ENCODE peak calls at places on chromosomes 5 and 9, in nine cellular contexts. V is PC-9, K is WERI-Rb-1, Z is cardiac fibroblast, E is choroid plexus epithelial cell, Q is AG09309, T is ovary, G is body of pancreas, O is fibroblast of pulmonary artery. B is an unnamed sample.

GRCh38 chr5:114363837-114364236 is 2.0 kb downstream of the KCNN2 start:
- DNase-seq in Q (no peak), O (no peak), E (no peak), K (no peak), T (no peak), G (no peak), Z (no peak), V (no peak), B (no peak)

GRCh38 chr5:57422341-57422740 is 60.3 kb downstream of the ACTBL2 start:
- DNase-seq in Q (no peak), T (no peak), V (no peak), Z (no peak), O (no peak), G (no peak), E (no peak), K (no peak), B (no peak)

GRCh38 chr9:82332018-82332773 is 343.6 kb downstream of the SPATA31D1 start:
- DNase-seq in G (no peak), T (no peak), K (no peak), Q (peak), V (peak), O (peak), Z (peak), E (peak), B (no peak)

GRCh38 chr5:132471006-132471907 is 19.3 kb downstream of the IRF1 start:
- DNase-seq in O (no peak), E (no peak), T (no peak), K (no peak), Q (no peak), V (no peak), Z (no peak), G (peak), B (peak)

GRCh38 chr9:36284226-36284625 is 26.0 kb upstream of the GNE start:
- DNase-seq in Z (no peak), E (no peak), O (no peak), V (peak), Q (no peak), T (no peak), K (no peak), G (no peak), B (no peak)

GRCh38 chr9:89696780-89697179 is 92.0 kb downstream of the GADD45G start:
- DNase-seq in Q (no peak), V (no peak), G (no peak), O (no peak), E (no peak), Z (no peak), T (no peak), K (no peak), B (no peak)

GRCh38 chr9:88726803-88727202 is 191.8 kb downstream of the NXNL2 start:
- DNase-seq in K (no peak), Z (no peak), E (no peak), Q (no peak), V (no peak), T (no peak), O (no peak), G (no peak), B (no peak)

GRCh38 chr5:138186002-138186447 is 7.1 kb downstream of the KIF20A start:
- DNase-seq in O (no peak), K (no peak), V (no peak), T (no peak), Q (no peak), G (no peak), Z (no peak), E (no peak), B (no peak)

GRCh38 chr5:41193462-41194166 is 19.7 kb downstream of the C6 start:
- DNase-seq in G (peak), Q (no peak), E (peak), O (peak), K (no peak), Z (peak), T (peak), V (no peak), B (peak)

GRCh38 chr9:3740690-3741419 is 215.1 kb upstream of the RFX3 start:
- DNase-seq in V (peak), E (no peak), Z (no peak), Q (no peak), G (no peak), O (no peak), K (no peak), T (no peak), B (no peak)

GRCh38 chr5:91562922-91563321 is 179.8 kb upstream of the ARRDC3 start:
- DNase-seq in O (no peak), E (no peak), G (no peak), K (peak), V (no peak), Q (no peak), Z (no peak), T (no peak), B (no peak)

GRCh38 chr9:1759901-1760300 is 255.2 kb upstream of the SMARCA2 start:
- DNase-seq in O (no peak), E (no peak), G (no peak), V (peak), K (no peak), Q (no peak), Z (no peak), T (no peak), B (no peak)

GRCh38 chr5:123204224-123204623 is 115.2 kb downstream of the PRDM6 start:
- DNase-seq in T (no peak), Q (no peak), K (no peak), G (no peak), E (no peak), O (no peak), V (no peak), Z (no peak), B (no peak)

GRCh38 chr5:61919920-61920319 is 386.1 kb upstream of the KIF2A start:
- DNase-seq in Q (no peak), T (no peak), K (no peak), G (peak), O (no peak), Z (no peak), E (peak), V (peak), B (no peak)

GRCh38 chr9:34628656-34629491 is at the start of gene ARID3C:
- DNase-seq in K (peak), Z (no peak), Q (no peak), T (no peak), V (no peak), G (peak), O (no peak), E (no peak), B (no peak)

GRCh38 chr9:88534456-88535225 is at the start of gene NXNL2:
- DNase-seq in T (peak), V (peak), G (peak), Z (peak), O (peak), K (peak), Q (no peak), E (peak), B (peak)

GRCh38 chr5:173715607-173716006 is 99.2 kb upstream of the BOD1 start:
- DNase-seq in O (no peak), E (peak), Q (no peak), G (no peak), V (no peak), T (no peak), Z (no peak), K (no peak), B (no peak)

GRCh38 chr9:18778846-18779245 is 254.2 kb downstream of the SAXO1 start:
- DNase-seq in Z (peak), V (no peak), O (peak), Q (no peak), T (no peak), E (no peak), G (no peak), K (no peak), B (no peak)

GRCh38 chr9:104992696-104993095 is 64.7 kb upstream of the ABCA1 start:
- DNase-seq in E (peak), V (no peak), Z (peak), G (no peak), K (no peak), T (no peak), Q (no peak), O (peak), B (no peak)

GRCh38 chr5:7494446-7495132 is 98.7 kb downstream of the ADCY2 start:
- DNase-seq in K (peak), G (no peak), Z (no peak), O (no peak), Q (no peak), E (no peak), V (no peak), T (peak), B (no peak)

GRCh38 chr9:119839888-119840287 is 470.7 kb upstream of the BRINP1 start:
- DNase-seq in O (no peak), Q (no peak), G (no peak), K (no peak), E (no peak), Z (no peak), V (no peak), T (no peak), B (no peak)

GRCh38 chr5:131148835-131149234 is 16.2 kb downstream of the HINT1 start:
- DNase-seq in O (no peak), K (no peak), T (no peak), E (no peak), Z (no peak), G (no peak), V (no peak), Q (no peak), B (no peak)

GRCh38 chr9:109150925-109151547 is 16.0 kb downstream of the FRRS1L start:
- DNase-seq in Q (no peak), E (no peak), V (no peak), T (no peak), Z (no peak), K (no peak), G (peak), O (no peak), B (no peak)

GRCh38 chr9:21516796-21517195 is 34.7 kb upstream of the IFNE start:
- DNase-seq in T (no peak), Z (no peak), O (no peak), K (no peak), V (no peak), E (no peak), G (no peak), Q (no peak), B (no peak)

GRCh38 chr9:135303865-135304499 is 175.6 kb upstream of the PPP1R26 start:
- DNase-seq in E (no peak), V (no peak), Z (no peak), Q (no peak), O (no peak), T (no peak), G (no peak), K (no peak), B (no peak)

GRCh38 chr9:134434896-134435506 is 108.7 kb downstream of the RXRA start:
- DNase-seq in Q (peak), K (no peak), E (peak), V (no peak), Z (peak), O (peak), G (peak), T (peak), B (peak)

GRCh38 chr9:82223442-82223841 is 234.9 kb downstream of the SPATA31D1 start:
- DNase-seq in O (peak), K (no peak), E (peak), Z (peak), G (no peak), V (no peak), Q (peak), T (no peak), B (no peak)

GRCh38 chr5:112738180-112738560 is 485 bp downstream of the APC start:
- DNase-seq in E (peak), T (no peak), G (no peak), Q (no peak), V (no peak), O (no peak), K (no peak), Z (peak), B (no peak)

GRCh38 chr9:122379340-122379739 is 8.5 kb downstream of the PTGS1 start:
- DNase-seq in T (no peak), G (no peak), K (peak), Z (no peak), O (no peak), E (no peak), Q (no peak), V (no peak), B (no peak)

GRCh38 chr9:32378993-32379729 is 5.3 kb upstream of the ACO1 start:
- DNase-seq in Q (peak), E (peak), V (peak), Z (peak), O (peak), G (peak), K (peak), T (peak), B (no peak)

GRCh38 chr5:38453506-38453905 is 102.9 kb downstream of the LIFR start:
- DNase-seq in V (no peak), E (no peak), K (no peak), Q (no peak), T (no peak), O (no peak), Z (no peak), G (no peak), B (no peak)

GRCh38 chr9:90007516-90008430 is 403.0 kb downstream of the GADD45G start:
- DNase-seq in Q (peak), O (peak), V (no peak), G (no peak), E (peak), Z (peak), T (no peak), K (no peak), B (no peak)

GRCh38 chr5:19771174-19771835 is 216.7 kb downstream of the CDH18 start:
- DNase-seq in T (no peak), G (no peak), O (peak), V (no peak), Q (no peak), Z (peak), K (no peak), E (peak), B (no peak)

GRCh38 chr5:39364367-39364766 is at the start of gene C9:
- DNase-seq in O (no peak), Q (no peak), K (no peak), V (peak), Z (no peak), G (no peak), E (no peak), T (no peak), B (no peak)

GRCh38 chr5:67493676-67494075 is 297.1 kb upstream of the CD180 start:
- DNase-seq in T (no peak), V (no peak), Q (no peak), O (peak), G (peak), E (peak), K (peak), Z (peak), B (no peak)

GRCh38 chr5:130871346-130872086 is 293.5 kb downstream of the HINT1 start:
- DNase-seq in Q (peak), T (no peak), K (peak), G (peak), Z (peak), E (peak), V (no peak), O (peak), B (no peak)

GRCh38 chr5:145243016-145243415 is 592.1 kb downstream of the PRELID2 start:
- DNase-seq in K (no peak), T (no peak), G (no peak), Z (no peak), E (no peak), V (no peak), O (no peak), Q (no peak), B (no peak)

GRCh38 chr5:132009706-132010405 is 1.6 kb downstream of the ACSL6 start:
- DNase-seq in O (no peak), V (no peak), T (peak), K (peak), Q (no peak), Z (no peak), E (no peak), G (no peak), B (peak)

GRCh38 chr5:32678472-32678871 is 32.6 kb upstream of the NPR3 start:
- DNase-seq in V (no peak), K (no peak), E (no peak), Z (no peak), T (no peak), Q (no peak), G (no peak), O (no peak), B (no peak)
- H3K4me3 ChIP-seq in V (no peak), K (no peak), E (no peak), Z (no peak), T (no peak), Q (no peak), G (no peak), O (no peak), B (no peak)

DNA sequence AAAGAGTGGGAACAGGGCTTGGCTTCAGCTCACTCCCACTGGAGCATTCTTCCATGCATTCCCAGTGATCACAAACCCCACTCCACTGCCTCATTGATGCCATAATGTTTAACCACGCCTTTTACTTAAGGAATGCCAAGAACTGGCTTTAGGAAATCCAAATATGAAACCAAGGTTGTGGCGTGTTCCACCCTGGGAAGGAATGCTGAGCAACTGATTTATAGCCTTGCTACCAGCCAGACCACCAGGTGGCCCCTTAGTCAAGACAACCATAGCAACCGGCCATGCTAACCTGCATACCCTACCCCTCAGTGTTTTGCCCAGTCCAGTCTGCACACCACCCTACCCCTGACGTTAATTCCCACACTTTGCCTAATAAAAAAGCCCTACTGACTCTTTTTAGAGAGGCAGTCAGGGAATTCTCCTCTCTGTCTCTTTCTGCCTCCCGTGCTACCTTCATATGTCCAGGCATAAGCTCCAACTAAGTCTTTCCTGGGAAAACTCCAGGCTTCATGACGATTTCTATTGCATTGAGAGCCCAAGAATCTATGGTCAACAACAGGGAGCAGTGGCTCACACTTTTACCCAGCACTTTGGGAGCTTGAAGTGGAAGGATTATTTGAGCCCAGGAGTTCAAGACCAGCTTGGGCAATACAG is 27.0 kb upstream of the PRRC2B start:
- DNase-seq in O (peak), V (peak), E (peak), G (peak), Z (peak), K (peak), Q (peak), T (peak), B (no peak)
- TF ChIP-seq CTCF in O (peak), V (no peak), E (peak), G (no peak), Z (peak), K (peak), Q (peak), T (no peak), B (no peak)

GRCh38 chr9:112348993-112349333 is 15.5 kb upstream of the PTBP3 start:
- DNase-seq in E (no peak), K (no peak), G (no peak), V (no peak), Z (no peak), Q (no peak), T (no peak), O (no peak), B (no peak)
- H3K4me3 ChIP-seq in E (peak), K (peak), G (no peak), V (no peak), Z (peak), Q (no peak), T (peak), O (peak), B (peak)

GRCh38 chr9:126773004-126773607 is 31.7 kb upstream of the ZBTB43 start:
- DNase-seq in T (no peak), O (peak), K (peak), G (no peak), Z (peak), Q (no peak), V (no peak), E (peak), B (no peak)
- TF ChIP-seq CTCF in T (no peak), O (peak), K (peak), G (no peak), Z (peak), Q (peak), V (peak), E (peak), B (peak)

GRCh38 chr5:143313298-143313852 is 90.1 kb downstream of the NR3C1 start:
- DNase-seq in V (no peak), K (no peak), Z (no peak), T (no peak), G (no peak), O (no peak), Q (no peak), E (no peak), B (no peak)
- H3K4me3 ChIP-seq in V (no peak), K (no peak), Z (no peak), T (no peak), G (no peak), O (no peak), Q (no peak), E (no peak), B (no peak)

DNA sequence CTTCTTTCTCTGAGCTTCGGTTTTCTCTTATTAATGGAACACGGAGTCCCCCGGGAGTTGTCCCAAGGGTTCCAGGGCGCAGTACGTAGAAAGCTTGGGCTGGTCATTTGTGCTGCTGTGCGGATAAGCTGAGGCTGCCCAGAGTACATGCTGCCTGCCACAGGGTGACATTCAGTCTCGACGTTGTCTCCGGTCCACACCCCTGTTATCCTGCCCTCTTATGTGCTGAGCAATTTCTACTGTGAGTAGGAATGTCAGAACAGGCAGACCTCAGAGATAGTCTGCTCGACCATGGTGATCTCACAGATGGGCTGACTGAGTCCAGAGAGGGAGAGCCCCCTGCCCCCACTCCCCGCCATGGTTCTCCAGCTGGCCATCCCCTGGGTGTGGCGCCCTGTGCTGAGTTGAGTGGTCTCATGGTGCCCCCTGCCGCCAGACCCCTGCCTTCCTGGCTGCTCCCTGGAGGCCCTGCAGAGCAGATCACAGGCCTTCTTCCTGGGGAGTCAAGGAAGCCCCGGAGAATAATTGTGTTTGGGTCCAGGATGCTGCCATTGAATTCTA is 124.0 kb downstream of the RGS3 start:
- DNase-seq in K (peak), T (peak), Z (peak), O (peak), G (peak), Q (no peak), V (peak), E (peak), B (peak)
- TF ChIP-seq CTCF in K (peak), T (peak), Z (peak), O (peak), G (no peak), Q (no peak), V (no peak), E (peak), B (peak)

GRCh38 chr5:141101059-141101458 is 786 bp downstream of the PCDHB3 start:
- DNase-seq in Z (no peak), G (no peak), K (no peak), O (no peak), E (no peak), Q (no peak), T (no peak), V (no peak), B (no peak)

GRCh38 chr5:141094481-141095262 is at the start of gene PCDHB2:
- DNase-seq in V (no peak), G (peak), Z (peak), E (peak), T (peak), Q (peak), O (peak), K (peak), B (no peak)

GRCh38 chr5:141100243-141100805 is at the start of gene PCDHB3:
- DNase-seq in E (peak), O (peak), Z (no peak), T (peak), Q (peak), G (peak), K (no peak), V (no peak), B (no peak)

DNA sequence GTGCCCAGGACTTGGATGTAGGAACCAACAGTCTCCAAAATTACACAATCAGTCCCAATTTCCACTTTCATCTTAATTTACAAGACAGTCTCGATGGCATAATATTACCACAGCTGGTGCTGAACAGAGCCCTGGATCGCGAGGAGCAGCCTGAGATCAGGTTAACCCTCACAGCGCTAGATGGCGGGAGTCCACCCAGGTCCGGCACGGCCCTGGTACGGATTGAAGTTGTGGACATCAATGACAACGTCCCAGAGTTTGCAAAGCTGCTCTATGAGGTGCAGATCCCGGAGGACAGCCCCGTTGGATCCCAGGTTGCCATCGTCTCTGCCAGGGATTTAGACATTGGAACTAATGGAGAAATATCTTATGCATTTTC is 837 bp downstream of the PCDHB2 start:
- DNase-seq in V (no peak), Q (no peak), G (no peak), K (no peak), O (no peak), T (no peak), E (no peak), Z (no peak), B (no peak)
- H3K4me3 ChIP-seq in V (no peak), Q (peak), G (no peak), K (peak), O (no peak), T (no peak), E (no peak), Z (no peak), B (peak)

GRCh38 chr9:8860925-8861324 is 1061.3 kb upstream of the DMAC1 start:
- DNase-seq in G (no peak), K (no peak), O (peak), Q (no peak), V (no peak), Z (peak), T (no peak), E (peak), B (no peak)
- TF ChIP-seq CTCF in G (no peak), K (no peak), O (peak), Q (no peak), V (no peak), Z (peak), T (no peak), E (no peak), B (no peak)